ENCODE peak calls at places on chromosomes 7 and 10, in ten cellular contexts. G is small intestine; T is GM23248; D is effector memory CD4-positive, alpha-beta T cell; P is cardiac muscle cell; A is hepatocyte; B is prostate gland; F is uterus; V is right cardiac atrium; X is HepG2. C is an unnamed sample.

GRCh38 chr7:15839415-15840100 is 153.1 kb upstream of the MEOX2 start:
- DNase-seq in G (no peak), T (peak; percentile 46), D (no peak), P (peak; percentile 21), A (peak; percentile 29), B (no peak), F (peak; percentile 58), V (peak; percentile 73), X (no peak), C (no peak)

GRCh38 chr10:32379314-32379949 is 32.5 kb upstream of the EPC1 start:
- DNase-seq in G (peak; percentile 31), T (peak; percentile 83), D (no peak), P (peak; percentile 75), A (peak; percentile 68), B (peak; percentile 30), F (no peak), V (no peak), X (peak; percentile 43), C (no peak)

GRCh38 chr7:44581426-44581906 is 565 bp downstream of the TMED4 start:
- DNase-seq in G (peak; percentile 47), T (peak; percentile 41), D (peak; percentile 34), P (no peak), A (peak; percentile 43), B (no peak), F (peak; percentile 26), V (peak; percentile 48), X (no peak), C (no peak)

GRCh38 chr7:98021588-98022351 is 31.8 kb upstream of the OCM2 start:
- DNase-seq in G (peak; percentile 72), T (peak; percentile 79), D (peak; percentile 62), P (peak; percentile 84), A (peak; percentile 85), B (peak; percentile 79), F (peak; percentile 41), V (peak; percentile 75), X (peak; percentile 49), C (no peak)

GRCh38 chr10:131708225-131708624 is 192.6 kb upstream of the PPP2R2D start:
- DNase-seq in G (peak; percentile 3), T (no peak), D (no peak), P (no peak), A (no peak), B (no peak), F (no peak), V (no peak), X (no peak), C (no peak)

GRCh38 chr7:144109283-144109682 is at the start of gene OR2A2:
- DNase-seq in G (no peak), T (no peak), D (no peak), P (no peak), A (no peak), B (no peak), F (no peak), V (no peak), X (no peak), C (no peak)

GRCh38 chr7:74656421-74656910 is 1.1 kb upstream of the GTF2I start:
- DNase-seq in G (peak; percentile 48), T (peak; percentile 60), D (peak; percentile 56), P (peak; percentile 56), A (peak; percentile 73), B (peak; percentile 57), F (peak; percentile 36), V (peak; percentile 52), X (peak; percentile 51), C (no peak)

GRCh38 chr10:19826712-19827111 is 10.5 kb downstream of the PLXDC2 start:
- DNase-seq in G (peak; percentile 5), T (no peak), D (no peak), P (no peak), A (no peak), B (no peak), F (no peak), V (no peak), X (no peak), C (no peak)

GRCh38 chr7:47539398-47540052 is 42.4 kb downstream of the TNS3 start:
- DNase-seq in G (no peak), T (peak; percentile 66), D (no peak), P (no peak), A (peak; percentile 81), B (no peak), F (no peak), V (no peak), X (peak; percentile 89), C (no peak)

GRCh38 chr7:4714161-4714700 is 32.1 kb downstream of the FOXK1 start:
- DNase-seq in G (no peak), T (no peak), D (no peak), P (no peak), A (no peak), B (no peak), F (no peak), V (no peak), X (no peak), C (no peak)
- H3K4me1 ChIP-seq in G (peaks cover 6% of the 10 kb centered on the region), T (peaks cover 43% of the 10 kb centered on the region), D (peaks cover 2% of the 10 kb centered on the region), P (peaks cover 6% of the 10 kb centered on the region), A (peaks cover 15% of the 10 kb centered on the region), B (peaks cover 4% of the 10 kb centered on the region), F (peaks cover 4% of the 10 kb centered on the region), V (no peaks in the 10 kb centered on the region), X (peaks cover 66% of the 10 kb centered on the region), C (peaks cover 25% of the 10 kb centered on the region)

GRCh38 chr10:4281207-4281825 is 496.3 kb upstream of the KLF6 start:
- DNase-seq in G (no peak), T (peak; percentile 13), D (no peak), P (no peak), A (no peak), B (no peak), F (no peak), V (no peak), X (no peak), C (no peak)

GRCh38 chr10:4282496-4282895 is 497.5 kb upstream of the KLF6 start:
- DNase-seq in G (no peak), T (no peak), D (no peak), P (no peak), A (no peak), B (no peak), F (no peak), V (no peak), X (no peak), C (no peak)

GRCh38 chr10:4278161-4278560 is 493.2 kb upstream of the KLF6 start:
- DNase-seq in G (no peak), T (no peak), D (no peak), P (no peak), A (no peak), B (no peak), F (no peak), V (no peak), X (no peak), C (no peak)

GRCh38 chr10:4279649-4280048 is 494.6 kb upstream of the KLF6 start:
- DNase-seq in G (no peak), T (no peak), D (no peak), P (no peak), A (no peak), B (no peak), F (no peak), V (no peak), X (no peak), C (no peak)

DNA sequence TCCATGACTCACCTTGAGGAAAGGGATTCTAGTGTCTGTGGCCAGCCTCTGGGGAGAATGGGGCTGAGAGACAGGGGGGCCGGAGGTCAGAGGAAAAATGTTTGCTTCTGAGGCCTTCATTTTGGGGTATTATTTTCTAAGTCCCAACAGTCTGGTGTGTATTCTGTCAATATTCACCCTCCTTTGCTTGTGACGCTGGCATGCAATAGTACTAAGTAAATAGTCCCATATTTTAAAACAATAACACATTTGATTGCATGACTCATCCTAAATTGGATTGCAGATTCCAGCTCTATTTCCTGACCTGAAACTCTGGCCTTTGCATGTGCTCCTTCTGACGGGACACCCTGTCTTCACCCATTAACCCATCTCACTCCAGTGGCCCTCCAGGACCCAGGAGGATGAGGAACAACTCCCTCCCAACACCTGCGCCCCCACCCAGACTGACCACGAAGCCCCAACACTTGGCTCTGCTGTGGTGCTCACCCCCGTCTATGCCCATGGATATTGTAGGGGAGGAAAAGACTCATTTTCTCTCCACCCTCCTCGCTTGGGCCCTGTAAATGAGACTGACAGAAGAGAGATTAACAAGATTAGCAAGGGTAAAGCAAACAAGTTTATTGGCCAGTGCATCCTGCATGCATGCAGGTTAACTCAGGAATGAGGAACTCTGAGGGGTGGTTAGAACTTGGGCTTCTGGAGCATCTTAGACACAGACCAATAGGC is 495.6 kb upstream of the KLF6 start:
- DNase-seq in G (no peak), T (peak; percentile 68), D (no peak), P (no peak), A (no peak), B (peak; percentile 56), F (no peak), V (no peak), X (no peak), C (no peak)
- H3K4me1 ChIP-seq in G (peaks cover 7% of the 10 kb centered on the region), T (peaks cover 38% of the 10 kb centered on the region), D (no peaks in the 10 kb centered on the region), P (peaks cover 18% of the 10 kb centered on the region), A (peaks cover 23% of the 10 kb centered on the region), B (peaks cover 2% of the 10 kb centered on the region), F (peaks cover 4% of the 10 kb centered on the region), V (peaks cover 8% of the 10 kb centered on the region), X (no peaks in the 10 kb centered on the region), C (peaks cover 55% of the 10 kb centered on the region)

DNA sequence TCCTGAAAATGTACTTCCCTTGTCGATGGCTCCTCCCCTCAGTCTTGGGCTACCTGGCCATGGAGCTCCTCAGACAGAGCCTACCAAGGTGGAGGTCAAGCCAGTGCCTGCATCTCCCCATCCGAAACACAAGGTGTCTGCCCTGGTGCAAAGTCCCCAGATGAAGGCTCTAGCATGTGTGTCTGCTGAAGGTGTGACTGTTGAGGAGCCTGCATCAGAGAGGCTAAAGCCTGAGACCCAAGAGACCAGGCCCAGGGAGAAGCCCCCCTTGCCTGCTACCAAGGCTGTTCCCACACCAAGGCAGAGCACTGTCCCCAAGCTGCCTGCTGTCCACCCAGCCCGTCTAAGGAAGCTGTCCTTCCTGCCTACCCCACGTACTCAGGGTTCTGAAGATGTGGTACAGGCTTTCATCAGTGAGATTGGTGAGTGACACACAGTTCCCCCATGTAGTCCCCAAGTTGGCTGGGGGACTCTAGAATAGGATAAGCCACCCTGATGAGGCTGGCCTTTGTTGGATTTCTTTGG is 8.8 kb downstream of the PPRC1 start:
- DNase-seq in G (no peak), T (no peak), D (no peak), P (no peak), A (no peak), B (no peak), F (no peak), V (no peak), X (no peak), C (no peak)
- H3K4me1 ChIP-seq in G (peaks cover 3% of the 10 kb centered on the region), T (no peaks in the 10 kb centered on the region), D (no peaks in the 10 kb centered on the region), P (peaks cover 11% of the 10 kb centered on the region), A (no peaks in the 10 kb centered on the region), B (no peaks in the 10 kb centered on the region), F (no peaks in the 10 kb centered on the region), V (no peaks in the 10 kb centered on the region), X (no peaks in the 10 kb centered on the region), C (peaks cover 20% of the 10 kb centered on the region)

DNA sequence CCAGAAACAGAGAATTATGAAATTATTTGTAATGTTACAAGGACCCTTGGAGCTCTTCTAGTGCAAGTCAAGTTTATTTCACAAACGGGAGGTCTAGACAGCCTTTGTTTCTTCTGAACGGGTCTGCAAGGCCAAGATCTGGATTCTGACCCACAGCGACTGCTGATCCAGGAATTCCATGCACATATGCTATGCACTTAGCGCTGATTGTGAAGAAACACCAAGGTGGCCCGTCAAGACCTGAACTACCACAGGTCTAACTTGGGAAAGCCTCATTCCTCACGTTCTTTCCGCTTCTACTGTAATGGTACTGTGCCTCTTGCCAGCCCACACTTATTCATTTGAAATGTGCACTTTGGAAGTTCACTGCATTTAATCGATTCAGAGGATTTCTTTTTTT is 249.7 kb upstream of the C7orf33 start:
- DNase-seq in G (no peak), T (no peak), D (no peak), P (peak; percentile 11), A (no peak), B (no peak), F (no peak), V (no peak), X (no peak), C (no peak)
- H3K4me1 ChIP-seq in G (peaks cover 4% of the 10 kb centered on the region), T (no peaks in the 10 kb centered on the region), D (no peaks in the 10 kb centered on the region), P (peaks cover 7% of the 10 kb centered on the region), A (peaks cover 7% of the 10 kb centered on the region), B (no peaks in the 10 kb centered on the region), F (no peaks in the 10 kb centered on the region), V (no peaks in the 10 kb centered on the region), X (peaks cover 33% of the 10 kb centered on the region), C (peaks cover 23% of the 10 kb centered on the region)

C was measured in esophagus squamous epithelium.